ENCODE peak calls at places on chromosomes 16 and 17, in seven cellular contexts. One of them, this sample, is unnamed. For H3K27me3, the result is how much of the 10 kb centered on the place peaks cover.

GRCh38 chr17:16122697-16123434 is 92.5 kb downstream of the NCOR1 start:
- DNase-seq in dorsolateral prefrontal cortex: no peak
- DNase-seq in colonic mucosa: no peak
- DNase-seq in AG04450: no peak
- DNase-seq in Peyer's patch: no peak
- DNase-seq in adrenal gland: no peak
- DNase-seq in tibial artery: no peak
- DNase-seq in this sample: no peak

GRCh38 chr16:23119570-23119969 is 29.7 kb downstream of the USP31 start:
- DNase-seq in dorsolateral prefrontal cortex: no peak
- DNase-seq in AG04450: no peak
- DNase-seq in colonic mucosa: no peak
- DNase-seq in Peyer's patch: no peak
- DNase-seq in adrenal gland: no peak
- DNase-seq in tibial artery: no peak
- DNase-seq in this sample: no peak

GRCh38 chr17:76772842-76773521 is 35.1 kb downstream of the MFSD11 start:
- DNase-seq in Peyer's patch: no peak
- DNase-seq in adrenal gland: peak
- DNase-seq in AG04450: peak
- DNase-seq in colonic mucosa: no peak
- DNase-seq in dorsolateral prefrontal cortex: no peak
- DNase-seq in tibial artery: no peak
- DNase-seq in this sample: peak

GRCh38 chr16:49811630-49812334 is 44.1 kb downstream of the ZNF423 start:
- DNase-seq in adrenal gland: no peak
- DNase-seq in AG04450: no peak
- DNase-seq in colonic mucosa: no peak
- DNase-seq in Peyer's patch: no peak
- DNase-seq in tibial artery: peak
- DNase-seq in dorsolateral prefrontal cortex: peak
- DNase-seq in this sample: peak

GRCh38 chr16:83714286-83714685 is 93.5 kb upstream of the HSBP1 start:
- DNase-seq in Peyer's patch: no peak
- DNase-seq in colonic mucosa: no peak
- DNase-seq in AG04450: no peak
- DNase-seq in adrenal gland: no peak
- DNase-seq in dorsolateral prefrontal cortex: no peak
- DNase-seq in tibial artery: no peak
- DNase-seq in this sample: no peak

GRCh38 chr17:80997471-80998387 is 6.1 kb downstream of the CHMP6 start:
- DNase-seq in adrenal gland: no peak
- DNase-seq in tibial artery: no peak
- DNase-seq in AG04450: no peak
- DNase-seq in Peyer's patch: no peak
- DNase-seq in colonic mucosa: no peak
- DNase-seq in dorsolateral prefrontal cortex: no peak
- DNase-seq in this sample: peak

GRCh38 chr16:49930841-49931240 is 74.9 kb upstream of the ZNF423 start:
- DNase-seq in adrenal gland: no peak
- DNase-seq in colonic mucosa: no peak
- DNase-seq in AG04450: no peak
- DNase-seq in dorsolateral prefrontal cortex: no peak
- DNase-seq in Peyer's patch: no peak
- DNase-seq in tibial artery: no peak
- DNase-seq in this sample: no peak

GRCh38 chr17:82330322-82331239 is 3.0 kb downstream of the SECTM1 start:
- DNase-seq in dorsolateral prefrontal cortex: no peak
- DNase-seq in tibial artery: no peak
- DNase-seq in adrenal gland: peak
- DNase-seq in AG04450: peak
- DNase-seq in colonic mucosa: no peak
- DNase-seq in Peyer's patch: no peak
- DNase-seq in this sample: peak

GRCh38 chr16:71338193-71338592 is 20.3 kb upstream of the CALB2 start:
- DNase-seq in adrenal gland: no peak
- DNase-seq in AG04450: no peak
- DNase-seq in Peyer's patch: no peak
- DNase-seq in tibial artery: no peak
- DNase-seq in colonic mucosa: no peak
- DNase-seq in dorsolateral prefrontal cortex: no peak
- DNase-seq in this sample: no peak

GRCh38 chr16:10931977-10932632 is 10.2 kb downstream of the DEXI start:
- DNase-seq in adrenal gland: no peak
- DNase-seq in AG04450: no peak
- DNase-seq in colonic mucosa: no peak
- DNase-seq in dorsolateral prefrontal cortex: no peak
- DNase-seq in tibial artery: no peak
- DNase-seq in Peyer's patch: no peak
- DNase-seq in this sample: no peak

GRCh38 chr17:62981933-62982332 is 15.9 kb downstream of the TANC2 start:
- DNase-seq in Peyer's patch: no peak
- DNase-seq in adrenal gland: no peak
- DNase-seq in dorsolateral prefrontal cortex: no peak
- DNase-seq in AG04450: no peak
- DNase-seq in tibial artery: no peak
- DNase-seq in colonic mucosa: no peak
- DNase-seq in this sample: peak

GRCh38 chr17:79020631-79021301 is 3.2 kb upstream of the C1QTNF1 start:
- DNase-seq in colonic mucosa: no peak
- DNase-seq in Peyer's patch: peak
- DNase-seq in dorsolateral prefrontal cortex: no peak
- DNase-seq in tibial artery: peak
- DNase-seq in AG04450: no peak
- DNase-seq in adrenal gland: no peak
- DNase-seq in this sample: no peak

GRCh38 chr16:11384956-11385586 is 39.8 kb downstream of the RMI2 start:
- DNase-seq in adrenal gland: no peak
- DNase-seq in Peyer's patch: no peak
- DNase-seq in tibial artery: peak
- DNase-seq in dorsolateral prefrontal cortex: no peak
- DNase-seq in colonic mucosa: no peak
- DNase-seq in AG04450: no peak
- DNase-seq in this sample: no peak

GRCh38 chr17:77400445-77400870 is 259.7 kb downstream of the SEC14L1 start:
- DNase-seq in Peyer's patch: peak
- DNase-seq in adrenal gland: no peak
- DNase-seq in AG04450: no peak
- DNase-seq in dorsolateral prefrontal cortex: no peak
- DNase-seq in colonic mucosa: no peak
- DNase-seq in tibial artery: peak
- DNase-seq in this sample: peak

GRCh38 chr16:1572664-1573063 is 39.2 kb downstream of the TMEM204 start:
- DNase-seq in Peyer's patch: no peak
- DNase-seq in adrenal gland: no peak
- DNase-seq in tibial artery: no peak
- DNase-seq in AG04450: no peak
- DNase-seq in dorsolateral prefrontal cortex: no peak
- DNase-seq in colonic mucosa: no peak
- DNase-seq in this sample: no peak

GRCh38 chr16:83809092-83809491 is 1.3 kb downstream of the HSBP1 start:
- DNase-seq in adrenal gland: no peak
- DNase-seq in AG04450: no peak
- DNase-seq in colonic mucosa: no peak
- DNase-seq in dorsolateral prefrontal cortex: no peak
- DNase-seq in tibial artery: no peak
- DNase-seq in Peyer's patch: no peak
- DNase-seq in this sample: no peak

GRCh38 chr17:4230142-4230541 is 33.6 kb downstream of the ANKFY1 start:
- DNase-seq in dorsolateral prefrontal cortex: peak
- DNase-seq in colonic mucosa: peak
- DNase-seq in adrenal gland: peak
- DNase-seq in Peyer's patch: peak
- DNase-seq in AG04450: peak
- DNase-seq in tibial artery: no peak
- DNase-seq in this sample: peak

DNA sequence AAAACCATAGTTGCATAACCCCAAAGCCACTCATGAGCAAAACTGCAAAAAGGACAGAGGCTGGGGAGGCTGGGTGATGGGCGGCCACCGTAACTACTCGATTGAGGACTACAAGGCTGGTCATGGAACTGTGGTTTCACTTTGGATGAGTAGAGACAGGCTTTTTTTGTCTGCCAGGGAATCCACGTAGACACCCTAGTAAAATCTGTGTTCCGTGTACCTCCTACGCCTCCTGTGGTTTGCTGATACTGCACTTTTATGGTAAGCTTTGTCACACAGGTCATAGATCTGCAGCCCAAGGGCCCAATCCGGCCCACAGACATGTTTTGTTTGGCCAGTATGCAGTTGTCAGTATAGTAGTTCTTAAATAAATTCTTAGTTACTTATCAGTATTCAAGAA is 2.2 kb upstream of the TLCD3B start:
- DNase-seq in colonic mucosa: no peak
- DNase-seq in AG04450: no peak
- DNase-seq in adrenal gland: no peak
- DNase-seq in dorsolateral prefrontal cortex: no peak
- DNase-seq in Peyer's patch: no peak
- DNase-seq in tibial artery: no peak
- DNase-seq in this sample: no peak
- H3K27me3 ChIP-seq in colonic mucosa: under half
- H3K27me3 ChIP-seq in AG04450: under half
- H3K27me3 ChIP-seq in adrenal gland: under half
- H3K27me3 ChIP-seq in dorsolateral prefrontal cortex: under half
- H3K27me3 ChIP-seq in Peyer's patch: under half
- H3K27me3 ChIP-seq in tibial artery: under half
- H3K27me3 ChIP-seq in this sample: under half

GRCh38 chr17:57091186-57091618 is 6.2 kb downstream of the AKAP1 start:
- DNase-seq in adrenal gland: peak
- DNase-seq in Peyer's patch: no peak
- DNase-seq in AG04450: no peak
- DNase-seq in dorsolateral prefrontal cortex: peak
- DNase-seq in tibial artery: peak
- DNase-seq in colonic mucosa: no peak
- DNase-seq in this sample: no peak

GRCh38 chr17:57092171-57092570 is 7.1 kb downstream of the AKAP1 start:
- DNase-seq in tibial artery: peak
- DNase-seq in Peyer's patch: no peak
- DNase-seq in adrenal gland: peak
- DNase-seq in colonic mucosa: no peak
- DNase-seq in AG04450: peak
- DNase-seq in dorsolateral prefrontal cortex: no peak
- DNase-seq in this sample: no peak

GRCh38 chr17:57092779-57093178 is 7.7 kb downstream of the AKAP1 start:
- DNase-seq in tibial artery: peak
- DNase-seq in Peyer's patch: no peak
- DNase-seq in AG04450: no peak
- DNase-seq in adrenal gland: no peak
- DNase-seq in dorsolateral prefrontal cortex: peak
- DNase-seq in colonic mucosa: no peak
- DNase-seq in this sample: no peak

GRCh38 chr17:57089391-57089790 is 4.3 kb downstream of the AKAP1 start:
- DNase-seq in AG04450: no peak
- DNase-seq in colonic mucosa: no peak
- DNase-seq in adrenal gland: no peak
- DNase-seq in tibial artery: no peak
- DNase-seq in dorsolateral prefrontal cortex: no peak
- DNase-seq in Peyer's patch: no peak
- DNase-seq in this sample: no peak

GRCh38 chr17:57090560-57091185 is 5.6 kb downstream of the AKAP1 start:
- DNase-seq in adrenal gland: no peak
- DNase-seq in AG04450: no peak
- DNase-seq in colonic mucosa: no peak
- DNase-seq in tibial artery: no peak
- DNase-seq in dorsolateral prefrontal cortex: no peak
- DNase-seq in Peyer's patch: no peak
- DNase-seq in this sample: no peak
- H3K4me3 ChIP-seq in adrenal gland: no peak
- H3K4me3 ChIP-seq in AG04450: no peak
- H3K4me3 ChIP-seq in colonic mucosa: no peak
- H3K4me3 ChIP-seq in tibial artery: peak
- H3K4me3 ChIP-seq in dorsolateral prefrontal cortex: no peak
- H3K4me3 ChIP-seq in Peyer's patch: peak
- H3K4me3 ChIP-seq in this sample: no peak

GRCh38 chr17:172401-172800 is 9.0 kb downstream of the DOC2B start:
- DNase-seq in adrenal gland: no peak
- DNase-seq in Peyer's patch: no peak
- DNase-seq in tibial artery: no peak
- DNase-seq in dorsolateral prefrontal cortex: no peak
- DNase-seq in AG04450: no peak
- DNase-seq in colonic mucosa: no peak
- DNase-seq in this sample: no peak

GRCh38 chr17:177155-177554 is 4.3 kb downstream of the DOC2B start:
- DNase-seq in tibial artery: no peak
- DNase-seq in AG04450: no peak
- DNase-seq in Peyer's patch: no peak
- DNase-seq in colonic mucosa: no peak
- DNase-seq in dorsolateral prefrontal cortex: no peak
- DNase-seq in adrenal gland: no peak
- DNase-seq in this sample: no peak

GRCh38 chr17:171871-172270 is 9.6 kb downstream of the DOC2B start:
- DNase-seq in Peyer's patch: no peak
- DNase-seq in adrenal gland: no peak
- DNase-seq in colonic mucosa: no peak
- DNase-seq in AG04450: no peak
- DNase-seq in dorsolateral prefrontal cortex: no peak
- DNase-seq in tibial artery: no peak
- DNase-seq in this sample: no peak

GRCh38 chr17:170130-170654 is 11.3 kb downstream of the DOC2B start:
- DNase-seq in tibial artery: no peak
- DNase-seq in colonic mucosa: no peak
- DNase-seq in adrenal gland: no peak
- DNase-seq in Peyer's patch: no peak
- DNase-seq in dorsolateral prefrontal cortex: no peak
- DNase-seq in AG04450: no peak
- DNase-seq in this sample: no peak

GRCh38 chr17:173064-173911 is 8.2 kb downstream of the DOC2B start:
- DNase-seq in AG04450: no peak
- DNase-seq in Peyer's patch: no peak
- DNase-seq in colonic mucosa: no peak
- DNase-seq in adrenal gland: no peak
- DNase-seq in tibial artery: no peak
- DNase-seq in dorsolateral prefrontal cortex: no peak
- DNase-seq in this sample: no peak
- H3K27me3 ChIP-seq in AG04450: under half
- H3K27me3 ChIP-seq in Peyer's patch: under half
- H3K27me3 ChIP-seq in colonic mucosa: under half
- H3K27me3 ChIP-seq in adrenal gland: under half
- H3K27me3 ChIP-seq in tibial artery: under half
- H3K27me3 ChIP-seq in dorsolateral prefrontal cortex: under half
- H3K27me3 ChIP-seq in this sample: under half

GRCh38 chr17:40218740-40219072 is 398 bp upstream of the WIPF2 start:
- DNase-seq in adrenal gland: peak
- DNase-seq in tibial artery: peak
- DNase-seq in Peyer's patch: peak
- DNase-seq in colonic mucosa: peak
- DNase-seq in dorsolateral prefrontal cortex: peak
- DNase-seq in AG04450: no peak
- DNase-seq in this sample: no peak

GRCh38 chr17:40219073-40219860 is at the start of gene WIPF2:
- DNase-seq in Peyer's patch: peak
- DNase-seq in colonic mucosa: peak
- DNase-seq in tibial artery: peak
- DNase-seq in adrenal gland: peak
- DNase-seq in AG04450: peak
- DNase-seq in dorsolateral prefrontal cortex: peak
- DNase-seq in this sample: peak

GRCh38 chr17:40218006-40218739 is 931 bp upstream of the WIPF2 start:
- DNase-seq in Peyer's patch: no peak
- DNase-seq in dorsolateral prefrontal cortex: no peak
- DNase-seq in AG04450: no peak
- DNase-seq in colonic mucosa: no peak
- DNase-seq in tibial artery: no peak
- DNase-seq in adrenal gland: no peak
- DNase-seq in this sample: peak
- H3K4me3 ChIP-seq in Peyer's patch: peak
- H3K4me3 ChIP-seq in dorsolateral prefrontal cortex: peak
- H3K4me3 ChIP-seq in AG04450: no peak
- H3K4me3 ChIP-seq in colonic mucosa: no peak
- H3K4me3 ChIP-seq in tibial artery: peak
- H3K4me3 ChIP-seq in adrenal gland: no peak
- H3K4me3 ChIP-seq in this sample: no peak

GRCh38 chr17:61449707-61450640 is 2.2 kb upstream of the TBX4 start:
- DNase-seq in Peyer's patch: no peak
- DNase-seq in dorsolateral prefrontal cortex: no peak
- DNase-seq in tibial artery: no peak
- DNase-seq in colonic mucosa: no peak
- DNase-seq in AG04450: no peak
- DNase-seq in adrenal gland: no peak
- DNase-seq in this sample: no peak
- H3K27me3 ChIP-seq in Peyer's patch: under half
- H3K27me3 ChIP-seq in dorsolateral prefrontal cortex: under half
- H3K27me3 ChIP-seq in tibial artery: under half
- H3K27me3 ChIP-seq in colonic mucosa: under half
- H3K27me3 ChIP-seq in AG04450: under half
- H3K27me3 ChIP-seq in adrenal gland: half or more
- H3K27me3 ChIP-seq in this sample: under half